ENCODE peak calls at places on chromosome 15, in ten cellular contexts. S is breast epithelium; F is upper lobe of right lung; X is SJSA1; C is CD8-positive, alpha-beta T cell; Z is ovary; H is aorta; K is fibroblast of the aortic adventitia; O is cardiac fibroblast; T is cardiac muscle cell. P is an unnamed sample.

GRCh38 chr15:32112101-32112500 is 81.8 kb downstream of the CHRNA7 start:
- DNase-seq in F (no peak), C (no peak), K (no peak), T (no peak), O (no peak), X (no peak), H (no peak), Z (no peak), S (no peak), P (no peak)

GRCh38 chr15:36903922-36904479 is 196.3 kb downstream of the MEIS2 start:
- DNase-seq in F (no peak), C (no peak), O (no peak), T (peak), K (no peak), S (peak), X (no peak), H (no peak), Z (no peak), P (no peak)

GRCh38 chr15:94032571-94032970 is 198.8 kb upstream of the MCTP2 start:
- DNase-seq in X (no peak), Z (no peak), K (no peak), H (no peak), F (no peak), T (no peak), O (no peak), C (no peak), S (no peak), P (no peak)

GRCh38 chr15:92654662-92655061 is 913 bp downstream of the FAM174B start:
- DNase-seq in Z (no peak), C (no peak), H (no peak), F (no peak), S (no peak), O (no peak), K (no peak), T (no peak), X (no peak), P (no peak)

GRCh38 chr15:89383635-89384604 is 49.3 kb upstream of the POLG start:
- DNase-seq in X (no peak), O (peak), K (peak), C (no peak), H (peak), T (peak), Z (peak), F (no peak), S (peak), P (no peak)

GRCh38 chr15:88563638-88564037 is 17.2 kb upstream of the DET1 start:
- DNase-seq in T (no peak), F (no peak), K (peak), O (peak), X (no peak), C (no peak), S (no peak), Z (no peak), H (no peak), P (no peak)

GRCh38 chr15:80780416-80781221 is 1.4 kb downstream of the CEMIP start:
- DNase-seq in S (no peak), X (peak), F (peak), Z (peak), O (peak), H (peak), K (peak), C (no peak), T (peak), P (peak)

GRCh38 chr15:64911317-64912186 is at the start of gene ANKDD1A:
- DNase-seq in X (peak), S (peak), H (peak), T (peak), F (peak), O (peak), C (peak), Z (peak), K (peak), P (peak)

GRCh38 chr15:26970712-26971210 is at the start of gene GABRG3:
- DNase-seq in Z (no peak), K (no peak), S (no peak), O (no peak), H (no peak), X (no peak), C (no peak), T (peak), F (no peak), P (peak)

GRCh38 chr15:88792342-88793282 is 10.6 kb upstream of the ACAN start:
- DNase-seq in X (no peak), H (no peak), S (no peak), F (no peak), C (no peak), Z (no peak), T (no peak), O (no peak), K (no peak), P (no peak)

GRCh38 chr15:44368367-44368766 is 59.1 kb upstream of the CTDSPL2 start:
- DNase-seq in Z (no peak), F (no peak), S (no peak), K (no peak), O (no peak), C (no peak), T (no peak), H (no peak), X (no peak), P (no peak)

GRCh38 chr15:77209221-77209620 is 138.3 kb upstream of the TSPAN3 start:
- DNase-seq in T (no peak), Z (no peak), F (no peak), O (no peak), S (no peak), H (no peak), K (no peak), C (no peak), X (no peak), P (no peak)

GRCh38 chr15:55897560-55898336 is 95.7 kb downstream of the NEDD4 start:
- DNase-seq in H (peak), Z (peak), S (no peak), C (no peak), F (no peak), T (peak), O (peak), X (peak), K (peak), P (peak)

GRCh38 chr15:51368307-51368706 is 26.9 kb downstream of the GLDN start:
- DNase-seq in F (no peak), C (no peak), T (no peak), X (no peak), Z (no peak), O (no peak), H (no peak), K (no peak), S (no peak), P (no peak)

GRCh38 chr15:98684995-98685525 is 36.7 kb downstream of the IGF1R start:
- DNase-seq in Z (no peak), C (no peak), H (no peak), T (no peak), K (no peak), X (no peak), F (no peak), O (no peak), S (no peak), P (no peak)

GRCh38 chr15:70324001-70324974 is 226.6 kb upstream of the TLE3 start:
- DNase-seq in S (peak), T (no peak), C (no peak), O (no peak), Z (no peak), H (no peak), X (peak), F (no peak), K (peak), P (no peak)

GRCh38 chr15:101206173-101206572 is 45.7 kb downstream of the CHSY1 start:
- DNase-seq in H (no peak), X (peak), T (no peak), S (no peak), O (peak), F (no peak), K (peak), Z (no peak), C (peak), P (no peak)

GRCh38 chr15:94327356-94327936 is 96.1 kb downstream of the MCTP2 start:
- DNase-seq in C (no peak), T (peak), X (peak), O (peak), F (no peak), S (no peak), H (no peak), Z (no peak), K (peak), P (peak)

GRCh38 chr15:33545866-33546265 is 235.1 kb downstream of the RYR3 start:
- DNase-seq in K (no peak), F (no peak), C (no peak), S (no peak), O (no peak), X (no peak), H (no peak), Z (no peak), T (peak), P (no peak)

GRCh38 chr15:40336129-40337122 is 4.3 kb downstream of the CCDC9B start:
- DNase-seq in F (no peak), K (no peak), C (no peak), S (no peak), H (no peak), X (no peak), T (peak), Z (no peak), O (no peak), P (peak)

GRCh38 chr15:41501191-41501917 is 7.7 kb downstream of the ITPKA start:
- DNase-seq in F (peak), C (peak), K (no peak), Z (no peak), H (no peak), X (no peak), O (no peak), S (no peak), T (peak), P (peak)

GRCh38 chr15:34304613-34305012 is 33.0 kb downstream of the SLC12A6 start:
- DNase-seq in H (no peak), C (no peak), T (no peak), S (no peak), Z (no peak), F (no peak), X (peak), O (peak), K (peak), P (no peak)

GRCh38 chr15:61195116-61196002 is 33.7 kb downstream of the RORA start:
- DNase-seq in O (peak), X (peak), S (no peak), K (peak), Z (no peak), T (peak), H (no peak), F (no peak), C (no peak), P (peak)

GRCh38 chr15:50450678-50451077 is 26.5 kb downstream of the USP8 start:
- DNase-seq in S (no peak), Z (no peak), K (peak), T (no peak), F (no peak), H (no peak), X (no peak), O (no peak), C (no peak), P (no peak)

GRCh38 chr15:71003314-71003713 is 110.7 kb downstream of the LRRC49 start:
- DNase-seq in X (no peak), F (no peak), C (no peak), H (no peak), K (peak), S (no peak), O (peak), Z (no peak), T (no peak), P (no peak)

GRCh38 chr15:61216519-61216918 is 12.6 kb downstream of the RORA start:
- DNase-seq in X (no peak), C (no peak), Z (no peak), H (no peak), O (no peak), S (no peak), F (no peak), T (no peak), K (no peak), P (peak)

GRCh38 chr15:101497484-101498034 is 8.1 kb upstream of the PCSK6 start:
- DNase-seq in X (no peak), S (peak), H (no peak), T (peak), F (no peak), K (no peak), C (no peak), O (no peak), Z (no peak), P (peak)

GRCh38 chr15:38197553-38197952 is 55.1 kb upstream of the SPRED1 start:
- DNase-seq in S (no peak), X (no peak), C (no peak), Z (no peak), H (no peak), O (no peak), K (no peak), F (no peak), T (no peak), P (no peak)

GRCh38 chr15:74777769-74778598 is 3.9 kb upstream of the CSK start:
- DNase-seq in O (no peak), S (no peak), H (no peak), F (no peak), C (no peak), K (no peak), X (no peak), T (no peak), Z (no peak), P (no peak)

GRCh38 chr15:90787881-90788280 is 70.7 kb downstream of the BLM start:
- DNase-seq in C (no peak), H (no peak), K (peak), X (peak), F (no peak), O (peak), S (no peak), T (no peak), Z (no peak), P (no peak)

GRCh38 chr15:101725073-101725472 is 800 bp upstream of the TARS3 start:
- DNase-seq in F (no peak), O (no peak), S (no peak), H (no peak), K (no peak), Z (no peak), C (no peak), X (no peak), T (no peak), P (no peak)

GRCh38 chr15:81347910-81348309 is 24.0 kb upstream of the STARD5 start:
- DNase-seq in X (no peak), C (no peak), Z (no peak), S (no peak), H (no peak), F (no peak), O (no peak), K (no peak), T (no peak), P (no peak)

GRCh38 chr15:66023322-66023972 is 154.2 kb downstream of the RAB11A start:
- DNase-seq in K (no peak), O (no peak), S (no peak), T (no peak), F (no peak), C (no peak), X (no peak), Z (no peak), H (no peak), P (peak)

GRCh38 chr15:91538782-91539181 is 314.7 kb upstream of the SLCO3A1 start:
- DNase-seq in T (no peak), K (no peak), X (no peak), C (no peak), H (no peak), O (no peak), F (no peak), Z (no peak), S (no peak), P (no peak)

GRCh38 chr15:96330064-96330449 is 443 bp upstream of the NR2F2 start:
- DNase-seq in O (peak), X (peak), K (peak), H (peak), T (no peak), C (no peak), F (no peak), S (no peak), Z (no peak), P (no peak)

GRCh38 chr15:38844683-38845195 is 280.1 kb upstream of the RASGRP1 start:
- DNase-seq in K (peak), S (no peak), X (no peak), O (no peak), Z (no peak), F (no peak), C (no peak), H (no peak), T (no peak), P (no peak)

GRCh38 chr15:55564347-55565145 is 23.6 kb downstream of the PYGO1 start:
- DNase-seq in T (no peak), S (no peak), F (no peak), H (no peak), X (no peak), K (no peak), C (no peak), O (no peak), Z (no peak), P (peak)

GRCh38 chr15:83977992-83978391 is 257.6 kb upstream of the GOLGA6L4 start:
- DNase-seq in X (no peak), S (no peak), K (no peak), C (no peak), Z (no peak), O (no peak), T (no peak), F (no peak), H (no peak), P (no peak)

GRCh38 chr15:90762109-90762508 is 45.0 kb downstream of the BLM start:
- DNase-seq in T (peak), K (peak), F (peak), C (no peak), S (no peak), X (no peak), H (peak), O (peak), Z (no peak), P (peak)

GRCh38 chr15:68298336-68298735 is 20.8 kb downstream of the FEM1B start:
- DNase-seq in X (no peak), Z (no peak), S (no peak), H (no peak), K (no peak), T (no peak), F (no peak), O (no peak), C (no peak), P (no peak)
- H3K4me3 ChIP-seq in X (no peak), Z (no peak), S (no peak), H (no peak), K (no peak), T (no peak), F (peak), O (no peak), C (peak), P (no peak)

GRCh38 chr15:52706091-52706490 is 26.9 kb upstream of the ATOSA start:
- DNase-seq in K (no peak), C (no peak), Z (no peak), H (no peak), O (no peak), F (no peak), X (no peak), S (no peak), T (no peak), P (no peak)

GRCh38 chr15:52714968-52715367 is 35.8 kb upstream of the ATOSA start:
- DNase-seq in K (no peak), H (no peak), S (no peak), X (no peak), F (peak), Z (no peak), C (no peak), T (no peak), O (no peak), P (no peak)

GRCh38 chr15:52710710-52711107 is 31.5 kb upstream of the ATOSA start:
- DNase-seq in Z (no peak), S (no peak), H (no peak), T (no peak), K (no peak), F (no peak), X (no peak), C (no peak), O (no peak), P (no peak)

GRCh38 chr15:52710050-52710709 is 31.0 kb upstream of the ATOSA start:
- DNase-seq in T (no peak), Z (no peak), S (no peak), O (no peak), C (no peak), X (no peak), H (no peak), F (no peak), K (no peak), P (no peak)

GRCh38 chr15:52709172-52709979 is 30.2 kb upstream of the ATOSA start:
- DNase-seq in X (no peak), C (no peak), S (peak), K (no peak), H (no peak), Z (no peak), T (peak), F (no peak), O (no peak), P (peak)
- H3K4me3 ChIP-seq in X (no peak), C (no peak), S (no peak), K (no peak), H (no peak), Z (no peak), T (peak), F (no peak), O (no peak), P (peak)

GRCh38 chr15:57306944-57307411 is 69.3 kb upstream of the CGNL1 start:
- DNase-seq in Z (no peak), X (no peak), O (no peak), C (no peak), T (no peak), K (no peak), H (no peak), S (no peak), F (no peak), P (no peak)
- H3K4me3 ChIP-seq in Z (peak), X (peak), O (peak), C (no peak), T (peak), K (peak), H (no peak), S (peak), F (peak), P (peak)

GRCh38 chr15:67038721-67039120 is 26.7 kb upstream of the SMAD3 start:
- DNase-seq in K (no peak), H (no peak), X (no peak), S (no peak), F (no peak), C (no peak), O (no peak), T (no peak), Z (no peak), P (no peak)

GRCh38 chr15:67037694-67038093 is 27.7 kb upstream of the SMAD3 start:
- DNase-seq in T (no peak), F (no peak), X (no peak), C (no peak), K (no peak), H (peak), O (no peak), Z (no peak), S (no peak), P (no peak)

GRCh38 chr15:67040277-67040676 is 25.1 kb upstream of the SMAD3 start:
- DNase-seq in T (no peak), X (no peak), C (no peak), Z (no peak), F (no peak), S (no peak), O (peak), K (peak), H (peak), P (no peak)

GRCh38 chr15:67036775-67037555 is 28.4 kb upstream of the SMAD3 start:
- DNase-seq in X (peak), K (no peak), O (no peak), Z (no peak), S (no peak), H (peak), F (no peak), C (no peak), T (no peak), P (no peak)

DNA sequence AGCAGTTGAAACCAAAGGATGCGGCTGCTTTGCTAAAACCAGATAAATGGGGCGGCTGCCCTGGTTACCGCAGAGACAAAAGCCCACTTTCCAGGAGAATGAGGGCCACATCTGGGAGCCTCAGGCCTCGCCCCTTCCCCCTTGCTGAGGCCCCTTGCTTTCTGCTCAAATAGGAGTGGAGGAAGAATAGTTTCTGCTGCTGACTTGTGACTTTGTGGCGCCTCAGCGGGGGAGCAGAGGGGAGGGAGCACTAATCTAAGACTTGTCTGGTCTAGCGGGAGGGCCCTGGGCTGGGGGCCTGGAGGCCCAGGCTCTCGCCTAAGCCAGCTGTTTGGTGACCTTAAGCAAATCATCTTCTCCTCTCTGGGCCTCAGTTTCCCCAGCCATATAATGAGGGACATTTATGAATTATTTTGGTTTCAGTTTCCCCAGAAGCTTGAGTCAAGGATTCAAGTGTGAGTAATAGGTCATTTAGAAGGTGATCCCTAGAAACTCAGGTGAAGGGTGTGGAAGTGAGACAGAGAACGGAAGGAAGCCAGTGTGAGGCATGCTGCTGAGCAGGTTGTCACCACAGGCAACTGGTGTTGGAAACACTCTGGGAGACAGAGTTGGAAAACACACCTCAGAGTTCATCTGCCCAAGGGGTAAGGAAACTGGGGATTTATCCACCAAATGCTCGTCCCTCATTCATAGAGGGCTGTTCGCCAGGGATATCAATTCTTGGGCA is 25.9 kb upstream of the SMAD3 start:
- DNase-seq in X (no peak), H (peak), Z (no peak), O (no peak), T (peak), C (no peak), K (no peak), S (no peak), F (no peak), P (peak)
- H3K4me3 ChIP-seq in X (no peak), H (no peak), Z (no peak), O (no peak), T (no peak), C (no peak), K (no peak), S (no peak), F (no peak), P (no peak)

P was measured in H7.